ENCODE peak calls at places on chromosomes 2 and 18, in six cellular contexts. S is IMR-90, V is H9, W is H1, J is trophoblast cell, E is mesenchymal stem cell. H is an unnamed sample.
A peak's percentile ranks its signal among the peaks of the same experiment; 100 is the strongest.

GRCh38 chr2:240640939-240641338 is 15.7 kb downstream of the GPR35 start:
- DNase-seq in S (no peak), V (peak; percentile 82), W (peak; percentile 49), J (peak; percentile 15), E (no peak), H (peak; percentile 32)

GRCh38 chr2:215431778-215432758 is 3.8 kb downstream of the FN1 start:
- DNase-seq in S (no peak), V (no peak), W (no peak), J (no peak), E (no peak), H (no peak)

GRCh38 chr2:46351388-46352141 is 54.4 kb downstream of the EPAS1 start:
- DNase-seq in S (no peak), V (peak; percentile 54), W (no peak), J (no peak), E (no peak), H (no peak)

GRCh38 chr2:9248363-9248762 is 41.8 kb downstream of the ASAP2 start:
- DNase-seq in S (no peak), V (no peak), W (no peak), J (no peak), E (no peak), H (no peak)

GRCh38 chr18:10072659-10073309 is 159.0 kb downstream of the VAPA start:
- DNase-seq in S (peak; percentile 65), V (no peak), W (no peak), J (peak; percentile 18), E (peak; percentile 92), H (no peak)

GRCh38 chr2:196399736-196400691 is 228.6 kb upstream of the STK17B start:
- DNase-seq in S (peak; percentile 94), V (no peak), W (no peak), J (peak; percentile 92), E (peak; percentile 90), H (no peak)

GRCh38 chr18:33578371-33579146 is 540 bp downstream of the ASXL3 start:
- DNase-seq in S (no peak), V (peak; percentile 30), W (no peak), J (peak; percentile 6), E (peak; percentile 41), H (peak; percentile 51)

GRCh38 chr18:51077217-51077616 is 47.2 kb downstream of the SMAD4 start:
- DNase-seq in S (peak; percentile 62), V (no peak), W (no peak), J (no peak), E (peak; percentile 34), H (no peak)

GRCh38 chr2:8645176-8645831 is 36.6 kb upstream of the ID2 start:
- DNase-seq in S (no peak), V (no peak), W (no peak), J (no peak), E (no peak), H (no peak)

GRCh38 chr2:135563793-135564192 is 32.5 kb downstream of the R3HDM1 start:
- DNase-seq in S (peak; percentile 54), V (no peak), W (no peak), J (no peak), E (no peak), H (no peak)

GRCh38 chr2:163351966-163352365 is 383.8 kb downstream of the FIGN start:
- DNase-seq in S (no peak), V (no peak), W (no peak), J (no peak), E (no peak), H (no peak)

GRCh38 chr2:235162544-235163197 is 210.9 kb downstream of the SH3BP4 start:
- DNase-seq in S (peak; percentile 3), V (no peak), W (no peak), J (no peak), E (peak; percentile 47), H (no peak)

GRCh38 chr2:69559696-69560482 is 83.7 kb downstream of the AAK1 start:
- DNase-seq in S (peak; percentile 62), V (peak; percentile 51), W (peak; percentile 15), J (peak; percentile 91), E (peak; percentile 71), H (peak; percentile 63)

GRCh38 chr2:231583982-231584381 is 8.7 kb upstream of the TEX44 start:
- DNase-seq in S (no peak), V (peak; percentile 76), W (peak; percentile 50), J (no peak), E (no peak), H (no peak)

GRCh38 chr18:74784791-74785190 is 187.1 kb downstream of the ZNF407 start:
- DNase-seq in S (no peak), V (no peak), W (no peak), J (no peak), E (no peak), H (no peak)

DNA sequence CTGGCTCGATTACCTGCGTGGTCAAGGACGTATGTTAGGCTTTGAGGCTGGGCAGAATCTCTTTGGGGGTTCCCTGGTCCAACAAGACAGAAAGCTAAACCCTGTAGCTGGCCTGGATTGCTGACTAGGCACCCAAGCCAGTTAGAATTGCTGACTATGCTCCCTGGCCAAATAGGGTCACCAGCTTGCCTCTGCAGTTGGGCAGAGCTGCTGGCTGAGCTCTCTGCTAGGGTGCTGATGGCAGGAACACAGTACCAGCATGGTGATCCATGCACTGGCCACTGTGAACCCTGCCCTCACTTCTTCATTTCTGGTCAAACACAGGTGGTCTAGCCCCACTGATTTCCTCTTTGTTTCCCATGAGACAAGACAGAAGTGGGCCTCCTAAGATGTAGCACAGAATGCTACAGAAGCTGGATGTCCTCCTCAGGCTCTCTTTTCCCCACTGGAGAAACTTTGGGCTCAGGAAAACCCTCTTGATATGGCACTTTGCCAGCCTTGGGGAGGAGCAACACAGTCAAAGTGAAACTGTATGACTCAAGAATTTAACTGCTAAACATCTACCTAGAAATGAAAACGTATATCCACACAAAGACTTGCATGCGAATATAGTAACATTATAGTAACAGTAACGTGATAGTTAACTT is 20.8 kb downstream of the SP140L start:
- DNase-seq in S (peak; percentile 31), V (no peak), W (no peak), J (no peak), E (peak; percentile 57), H (no peak)
- H3K9me3 ChIP-seq in S (no peaks in the 10 kb centered on the region), V (no peaks in the 10 kb centered on the region), W (peaks cover 2% of the 10 kb centered on the region), J (peaks cover 2% of the 10 kb centered on the region), E (peaks cover 9% of the 10 kb centered on the region), H (no peaks in the 10 kb centered on the region)

DNA sequence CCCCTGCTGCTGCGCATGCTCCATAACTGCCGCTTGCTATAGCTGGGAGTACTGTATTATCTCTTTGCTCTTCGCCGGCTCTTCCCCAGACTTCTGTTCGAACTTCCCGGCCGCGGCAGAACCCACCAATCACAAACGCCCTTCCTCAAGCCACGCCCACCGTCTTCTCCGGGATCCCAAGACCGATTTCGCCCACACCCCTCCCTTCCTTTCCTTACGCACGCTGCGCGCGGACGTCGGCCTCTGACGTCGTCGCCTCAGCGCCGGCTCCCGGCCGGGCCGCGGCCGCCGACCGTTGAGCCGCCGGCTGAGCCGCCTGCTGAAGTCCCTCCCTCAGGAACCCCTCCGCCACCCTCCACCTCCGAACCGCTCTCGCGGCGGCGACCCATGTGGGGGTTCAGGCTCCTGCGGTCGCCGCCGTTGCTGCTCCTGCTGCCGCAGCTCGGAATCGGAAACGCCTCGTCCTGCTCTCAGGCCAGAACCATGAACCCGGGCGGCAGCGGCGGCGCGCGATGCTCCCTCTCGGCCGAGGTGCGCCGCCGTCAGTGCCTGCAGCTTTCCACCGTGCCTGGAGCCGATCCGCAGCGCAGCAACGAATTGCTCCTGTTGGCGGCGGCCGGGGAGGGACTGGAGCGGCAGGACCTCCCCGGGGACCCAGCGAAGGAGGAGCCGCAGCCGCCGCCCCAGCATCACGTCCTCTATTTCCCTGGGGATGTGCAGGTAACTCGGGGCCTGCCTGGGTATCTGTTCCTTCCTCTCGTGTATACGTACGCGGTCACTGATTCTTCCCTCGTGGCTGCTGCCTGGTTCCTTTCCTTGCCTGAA is at the start of gene C2orf69:
- DNase-seq in S (peak; percentile 98), V (peak; percentile 99), W (peak; percentile 99), J (peak; percentile 98), E (peak; percentile 96), H (peak; percentile 97)
- H4K8ac ChIP-seq in S (peak within 1 kb of the TSS; percentile 71), V (no peak within 1 kb of the TSS), W (peak within 1 kb of the TSS; percentile 98), J (peak within 1 kb of the TSS; percentile 72), E (peak within 1 kb of the TSS; percentile 99), H (no peak within 1 kb of the TSS)

GRCh38 chr2:95220449-95220848 is 13.1 kb downstream of the ZNF892 start:
- DNase-seq in S (no peak), V (no peak), W (no peak), J (no peak), E (no peak), H (no peak)
- H3K9me3 ChIP-seq in S (peaks cover 50% of the 10 kb centered on the region), V (peaks cover 40% of the 10 kb centered on the region), W (peaks cover 75% of the 10 kb centered on the region), J (peaks cover 14% of the 10 kb centered on the region), E (peaks cover 96% of the 10 kb centered on the region), H (peaks cover 91% of the 10 kb centered on the region)

GRCh38 chr2:140835079-140835478 is 1295.7 kb downstream of the LRP1B start:
- DNase-seq in S (no peak), V (no peak), W (no peak), J (no peak), E (peak; percentile 23), H (no peak)

GRCh38 chr2:140842110-140842509 is 1288.7 kb downstream of the LRP1B start:
- DNase-seq in S (no peak), V (no peak), W (no peak), J (no peak), E (no peak), H (no peak)

DNA sequence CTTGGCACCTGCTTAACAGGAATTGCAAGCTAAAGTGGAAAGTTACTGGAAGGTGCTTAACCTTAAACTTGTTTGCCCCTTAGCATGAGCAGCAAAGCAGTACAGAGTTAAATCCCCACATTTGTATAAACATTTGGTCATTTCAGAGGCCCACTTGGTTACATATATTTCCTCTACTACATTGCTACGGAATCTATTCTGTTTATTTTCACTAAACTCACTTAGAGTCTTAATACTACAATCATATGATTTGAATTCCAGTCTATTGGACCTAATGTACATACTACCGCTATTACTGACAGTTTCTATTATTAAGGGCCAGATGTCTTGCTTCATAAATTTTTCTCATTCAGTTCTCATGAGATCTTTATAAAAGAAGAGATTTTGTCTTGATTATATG is 1294.0 kb downstream of the LRP1B start:
- DNase-seq in S (peak; percentile 54), V (no peak), W (no peak), J (no peak), E (peak; percentile 62), H (no peak)
- H4K8ac ChIP-seq in S (no peak overlapping the region), V (no peak overlapping the region), W (no peak overlapping the region), J (no peak overlapping the region), E (no peak overlapping the region), H (no peak overlapping the region)

H was measured in neuronal stem cell.